ENCODE peak calls at places on chromosomes 16 and 17, in ten cellular contexts. One of them, this sample, is unnamed.
A peak's percentile ranks its signal among the peaks of the same experiment; 100 is the strongest.

GRCh38 chr17:32496348-32497078 is 9.7 kb downstream of the CDK5R1 start:
- DNase-seq in NCI-H1436: no peak
- DNase-seq in stimulated activated CD4-positive, alpha-beta T cell treated with anti-CD3 and anti-CD28 coated beads, Interleukin-4, amount 100 ng/mL, for 4 hours: no peak
- DNase-seq in H9: no peak
- DNase-seq in stimulated activated CD8-positive, alpha-beta memory T cell treated with anti-CD3 and anti-CD28 coated beads, Interleukin-15, amount 100 ng/mL, for 24 hours: no peak
- DNase-seq in Kasumi-1: no peak
- DNase-seq in GM04504: peak; percentile 60
- DNase-seq in lower leg skin: peak; percentile 74
- DNase-seq in epithelial cell of esophagus: peak; percentile 94
- DNase-seq in epithelial cell of prostate: no peak
- DNase-seq in this sample: no peak

GRCh38 chr16:68993885-68994284 is 111.6 kb upstream of the HAS3 start:
- DNase-seq in NCI-H1436: no peak
- DNase-seq in stimulated activated CD4-positive, alpha-beta T cell treated with anti-CD3 and anti-CD28 coated beads, Interleukin-4, amount 100 ng/mL, for 4 hours: no peak
- DNase-seq in H9: no peak
- DNase-seq in stimulated activated CD8-positive, alpha-beta memory T cell treated with anti-CD3 and anti-CD28 coated beads, Interleukin-15, amount 100 ng/mL, for 24 hours: no peak
- DNase-seq in Kasumi-1: no peak
- DNase-seq in GM04504: no peak
- DNase-seq in lower leg skin: no peak
- DNase-seq in epithelial cell of esophagus: peak; percentile 84
- DNase-seq in epithelial cell of prostate: peak; percentile 65
- DNase-seq in this sample: peak; percentile 68

GRCh38 chr16:1706386-1707192 is 594 bp downstream of the MAPK8IP3 start:
- DNase-seq in NCI-H1436: peak; percentile 18
- DNase-seq in stimulated activated CD4-positive, alpha-beta T cell treated with anti-CD3 and anti-CD28 coated beads, Interleukin-4, amount 100 ng/mL, for 4 hours: peak; percentile 60
- DNase-seq in H9: no peak
- DNase-seq in stimulated activated CD8-positive, alpha-beta memory T cell treated with anti-CD3 and anti-CD28 coated beads, Interleukin-15, amount 100 ng/mL, for 24 hours: no peak
- DNase-seq in Kasumi-1: no peak
- DNase-seq in GM04504: no peak
- DNase-seq in lower leg skin: peak; percentile 86
- DNase-seq in epithelial cell of esophagus: peak; percentile 25
- DNase-seq in epithelial cell of prostate: no peak
- DNase-seq in this sample: no peak

GRCh38 chr16:17072104-17072503 is 398.7 kb downstream of the XYLT1 start:
- DNase-seq in NCI-H1436: no peak
- DNase-seq in stimulated activated CD4-positive, alpha-beta T cell treated with anti-CD3 and anti-CD28 coated beads, Interleukin-4, amount 100 ng/mL, for 4 hours: no peak
- DNase-seq in H9: no peak
- DNase-seq in stimulated activated CD8-positive, alpha-beta memory T cell treated with anti-CD3 and anti-CD28 coated beads, Interleukin-15, amount 100 ng/mL, for 24 hours: no peak
- DNase-seq in Kasumi-1: no peak
- DNase-seq in GM04504: no peak
- DNase-seq in lower leg skin: no peak
- DNase-seq in epithelial cell of esophagus: no peak
- DNase-seq in epithelial cell of prostate: peak; percentile 12
- DNase-seq in this sample: no peak

GRCh38 chr17:48259710-48260291 is 152.2 kb downstream of the SNX11 start:
- DNase-seq in NCI-H1436: peak; percentile 21
- DNase-seq in stimulated activated CD4-positive, alpha-beta T cell treated with anti-CD3 and anti-CD28 coated beads, Interleukin-4, amount 100 ng/mL, for 4 hours: no peak
- DNase-seq in H9: no peak
- DNase-seq in stimulated activated CD8-positive, alpha-beta memory T cell treated with anti-CD3 and anti-CD28 coated beads, Interleukin-15, amount 100 ng/mL, for 24 hours: no peak
- DNase-seq in Kasumi-1: peak; percentile 55
- DNase-seq in GM04504: no peak
- DNase-seq in lower leg skin: no peak
- DNase-seq in epithelial cell of esophagus: peak; percentile 56
- DNase-seq in epithelial cell of prostate: no peak
- DNase-seq in this sample: no peak

GRCh38 chr17:79627766-79628690 is 17.2 kb upstream of the RBFOX3 start:
- DNase-seq in NCI-H1436: no peak
- DNase-seq in stimulated activated CD4-positive, alpha-beta T cell treated with anti-CD3 and anti-CD28 coated beads, Interleukin-4, amount 100 ng/mL, for 4 hours: no peak
- DNase-seq in H9: peak; percentile 24
- DNase-seq in stimulated activated CD8-positive, alpha-beta memory T cell treated with anti-CD3 and anti-CD28 coated beads, Interleukin-15, amount 100 ng/mL, for 24 hours: no peak
- DNase-seq in Kasumi-1: no peak
- DNase-seq in GM04504: no peak
- DNase-seq in lower leg skin: peak; percentile 70
- DNase-seq in epithelial cell of esophagus: no peak
- DNase-seq in epithelial cell of prostate: no peak
- DNase-seq in this sample: no peak

GRCh38 chr17:56679767-56680422 is 86.4 kb downstream of the NOG start:
- DNase-seq in NCI-H1436: no peak
- DNase-seq in stimulated activated CD4-positive, alpha-beta T cell treated with anti-CD3 and anti-CD28 coated beads, Interleukin-4, amount 100 ng/mL, for 4 hours: no peak
- DNase-seq in H9: no peak
- DNase-seq in stimulated activated CD8-positive, alpha-beta memory T cell treated with anti-CD3 and anti-CD28 coated beads, Interleukin-15, amount 100 ng/mL, for 24 hours: no peak
- DNase-seq in Kasumi-1: no peak
- DNase-seq in GM04504: no peak
- DNase-seq in lower leg skin: peak; percentile 57
- DNase-seq in epithelial cell of esophagus: peak; percentile 78
- DNase-seq in epithelial cell of prostate: peak; percentile 18
- DNase-seq in this sample: no peak

GRCh38 chr16:28876973-28877641 is 1.2 kb upstream of the ATP2A1 start:
- DNase-seq in NCI-H1436: no peak
- DNase-seq in stimulated activated CD4-positive, alpha-beta T cell treated with anti-CD3 and anti-CD28 coated beads, Interleukin-4, amount 100 ng/mL, for 4 hours: no peak
- DNase-seq in H9: no peak
- DNase-seq in stimulated activated CD8-positive, alpha-beta memory T cell treated with anti-CD3 and anti-CD28 coated beads, Interleukin-15, amount 100 ng/mL, for 24 hours: no peak
- DNase-seq in Kasumi-1: no peak
- DNase-seq in GM04504: no peak
- DNase-seq in lower leg skin: no peak
- DNase-seq in epithelial cell of esophagus: no peak
- DNase-seq in epithelial cell of prostate: no peak
- DNase-seq in this sample: no peak

GRCh38 chr17:57477483-57478357 is 221.4 kb downstream of the MSI2 start:
- DNase-seq in NCI-H1436: no peak
- DNase-seq in stimulated activated CD4-positive, alpha-beta T cell treated with anti-CD3 and anti-CD28 coated beads, Interleukin-4, amount 100 ng/mL, for 4 hours: no peak
- DNase-seq in H9: no peak
- DNase-seq in stimulated activated CD8-positive, alpha-beta memory T cell treated with anti-CD3 and anti-CD28 coated beads, Interleukin-15, amount 100 ng/mL, for 24 hours: no peak
- DNase-seq in Kasumi-1: no peak
- DNase-seq in GM04504: no peak
- DNase-seq in lower leg skin: no peak
- DNase-seq in epithelial cell of esophagus: no peak
- DNase-seq in epithelial cell of prostate: no peak
- DNase-seq in this sample: no peak

GRCh38 chr17:81270279-81270678 is 24.8 kb downstream of the SLC38A10 start:
- DNase-seq in NCI-H1436: no peak
- DNase-seq in stimulated activated CD4-positive, alpha-beta T cell treated with anti-CD3 and anti-CD28 coated beads, Interleukin-4, amount 100 ng/mL, for 4 hours: no peak
- DNase-seq in H9: no peak
- DNase-seq in stimulated activated CD8-positive, alpha-beta memory T cell treated with anti-CD3 and anti-CD28 coated beads, Interleukin-15, amount 100 ng/mL, for 24 hours: no peak
- DNase-seq in Kasumi-1: peak; percentile 75
- DNase-seq in GM04504: no peak
- DNase-seq in lower leg skin: no peak
- DNase-seq in epithelial cell of esophagus: no peak
- DNase-seq in epithelial cell of prostate: no peak
- DNase-seq in this sample: no peak

GRCh38 chr17:40478486-40478885 is 22.9 kb downstream of the TNS4 start:
- DNase-seq in NCI-H1436: no peak
- DNase-seq in stimulated activated CD4-positive, alpha-beta T cell treated with anti-CD3 and anti-CD28 coated beads, Interleukin-4, amount 100 ng/mL, for 4 hours: no peak
- DNase-seq in H9: no peak
- DNase-seq in stimulated activated CD8-positive, alpha-beta memory T cell treated with anti-CD3 and anti-CD28 coated beads, Interleukin-15, amount 100 ng/mL, for 24 hours: no peak
- DNase-seq in Kasumi-1: no peak
- DNase-seq in GM04504: no peak
- DNase-seq in lower leg skin: no peak
- DNase-seq in epithelial cell of esophagus: no peak
- DNase-seq in epithelial cell of prostate: no peak
- DNase-seq in this sample: no peak

GRCh38 chr17:1010086-1010450 is 13.1 kb downstream of the TIMM22 start:
- DNase-seq in NCI-H1436: no peak
- DNase-seq in stimulated activated CD4-positive, alpha-beta T cell treated with anti-CD3 and anti-CD28 coated beads, Interleukin-4, amount 100 ng/mL, for 4 hours: no peak
- DNase-seq in H9: no peak
- DNase-seq in stimulated activated CD8-positive, alpha-beta memory T cell treated with anti-CD3 and anti-CD28 coated beads, Interleukin-15, amount 100 ng/mL, for 24 hours: no peak
- DNase-seq in Kasumi-1: no peak
- DNase-seq in GM04504: no peak
- DNase-seq in lower leg skin: no peak
- DNase-seq in epithelial cell of esophagus: no peak
- DNase-seq in epithelial cell of prostate: no peak
- DNase-seq in this sample: no peak

GRCh38 chr17:75246404-75246803 is 15.0 kb downstream of the GGA3 start:
- DNase-seq in NCI-H1436: no peak
- DNase-seq in stimulated activated CD4-positive, alpha-beta T cell treated with anti-CD3 and anti-CD28 coated beads, Interleukin-4, amount 100 ng/mL, for 4 hours: no peak
- DNase-seq in H9: no peak
- DNase-seq in stimulated activated CD8-positive, alpha-beta memory T cell treated with anti-CD3 and anti-CD28 coated beads, Interleukin-15, amount 100 ng/mL, for 24 hours: no peak
- DNase-seq in Kasumi-1: no peak
- DNase-seq in GM04504: no peak
- DNase-seq in lower leg skin: no peak
- DNase-seq in epithelial cell of esophagus: no peak
- DNase-seq in epithelial cell of prostate: no peak
- DNase-seq in this sample: no peak

GRCh38 chr16:58114827-58115825 is 14.1 kb downstream of the CFAP20 start:
- DNase-seq in NCI-H1436: no peak
- DNase-seq in stimulated activated CD4-positive, alpha-beta T cell treated with anti-CD3 and anti-CD28 coated beads, Interleukin-4, amount 100 ng/mL, for 4 hours: no peak
- DNase-seq in H9: no peak
- DNase-seq in stimulated activated CD8-positive, alpha-beta memory T cell treated with anti-CD3 and anti-CD28 coated beads, Interleukin-15, amount 100 ng/mL, for 24 hours: no peak
- DNase-seq in Kasumi-1: no peak
- DNase-seq in GM04504: no peak
- DNase-seq in lower leg skin: peak; percentile 66
- DNase-seq in epithelial cell of esophagus: no peak
- DNase-seq in epithelial cell of prostate: no peak
- DNase-seq in this sample: no peak

GRCh38 chr17:58710948-58711552 is 18.6 kb downstream of the RAD51C start:
- DNase-seq in NCI-H1436: peak; percentile 64
- DNase-seq in stimulated activated CD4-positive, alpha-beta T cell treated with anti-CD3 and anti-CD28 coated beads, Interleukin-4, amount 100 ng/mL, for 4 hours: no peak
- DNase-seq in H9: no peak
- DNase-seq in stimulated activated CD8-positive, alpha-beta memory T cell treated with anti-CD3 and anti-CD28 coated beads, Interleukin-15, amount 100 ng/mL, for 24 hours: no peak
- DNase-seq in Kasumi-1: peak; percentile 63
- DNase-seq in GM04504: peak; percentile 28
- DNase-seq in lower leg skin: no peak
- DNase-seq in epithelial cell of esophagus: peak; percentile 65
- DNase-seq in epithelial cell of prostate: no peak
- DNase-seq in this sample: peak; percentile 39

GRCh38 chr17:1111599-1112443 is 68.0 kb downstream of the ABR start:
- DNase-seq in NCI-H1436: no peak
- DNase-seq in stimulated activated CD4-positive, alpha-beta T cell treated with anti-CD3 and anti-CD28 coated beads, Interleukin-4, amount 100 ng/mL, for 4 hours: no peak
- DNase-seq in H9: no peak
- DNase-seq in stimulated activated CD8-positive, alpha-beta memory T cell treated with anti-CD3 and anti-CD28 coated beads, Interleukin-15, amount 100 ng/mL, for 24 hours: no peak
- DNase-seq in Kasumi-1: no peak
- DNase-seq in GM04504: no peak
- DNase-seq in lower leg skin: no peak
- DNase-seq in epithelial cell of esophagus: no peak
- DNase-seq in epithelial cell of prostate: no peak
- DNase-seq in this sample: no peak

GRCh38 chr17:63989622-63990345 is 8.4 kb upstream of the PRR29 start:
- DNase-seq in NCI-H1436: no peak
- DNase-seq in stimulated activated CD4-positive, alpha-beta T cell treated with anti-CD3 and anti-CD28 coated beads, Interleukin-4, amount 100 ng/mL, for 4 hours: no peak
- DNase-seq in H9: peak; percentile 36
- DNase-seq in stimulated activated CD8-positive, alpha-beta memory T cell treated with anti-CD3 and anti-CD28 coated beads, Interleukin-15, amount 100 ng/mL, for 24 hours: no peak
- DNase-seq in Kasumi-1: no peak
- DNase-seq in GM04504: no peak
- DNase-seq in lower leg skin: no peak
- DNase-seq in epithelial cell of esophagus: no peak
- DNase-seq in epithelial cell of prostate: no peak
- DNase-seq in this sample: no peak

GRCh38 chr16:4609200-4610010 is 5.3 kb downstream of the UBALD1 start:
- DNase-seq in NCI-H1436: no peak
- DNase-seq in stimulated activated CD4-positive, alpha-beta T cell treated with anti-CD3 and anti-CD28 coated beads, Interleukin-4, amount 100 ng/mL, for 4 hours: no peak
- DNase-seq in H9: no peak
- DNase-seq in stimulated activated CD8-positive, alpha-beta memory T cell treated with anti-CD3 and anti-CD28 coated beads, Interleukin-15, amount 100 ng/mL, for 24 hours: no peak
- DNase-seq in Kasumi-1: no peak
- DNase-seq in GM04504: no peak
- DNase-seq in lower leg skin: no peak
- DNase-seq in epithelial cell of esophagus: no peak
- DNase-seq in epithelial cell of prostate: no peak
- DNase-seq in this sample: no peak

GRCh38 chr17:78838574-78839005 is 2.0 kb downstream of the USP36 start:
- DNase-seq in NCI-H1436: no peak
- DNase-seq in stimulated activated CD4-positive, alpha-beta T cell treated with anti-CD3 and anti-CD28 coated beads, Interleukin-4, amount 100 ng/mL, for 4 hours: no peak
- DNase-seq in H9: no peak
- DNase-seq in stimulated activated CD8-positive, alpha-beta memory T cell treated with anti-CD3 and anti-CD28 coated beads, Interleukin-15, amount 100 ng/mL, for 24 hours: no peak
- DNase-seq in Kasumi-1: no peak
- DNase-seq in GM04504: no peak
- DNase-seq in lower leg skin: no peak
- DNase-seq in epithelial cell of esophagus: peak; percentile 13
- DNase-seq in epithelial cell of prostate: no peak
- DNase-seq in this sample: no peak

GRCh38 chr16:4970010-4970409 is 11.9 kb downstream of the SEC14L5 start:
- DNase-seq in NCI-H1436: no peak
- DNase-seq in stimulated activated CD4-positive, alpha-beta T cell treated with anti-CD3 and anti-CD28 coated beads, Interleukin-4, amount 100 ng/mL, for 4 hours: no peak
- DNase-seq in H9: no peak
- DNase-seq in stimulated activated CD8-positive, alpha-beta memory T cell treated with anti-CD3 and anti-CD28 coated beads, Interleukin-15, amount 100 ng/mL, for 24 hours: no peak
- DNase-seq in Kasumi-1: no peak
- DNase-seq in GM04504: no peak
- DNase-seq in lower leg skin: no peak
- DNase-seq in epithelial cell of esophagus: no peak
- DNase-seq in epithelial cell of prostate: no peak
- DNase-seq in this sample: no peak

GRCh38 chr17:38464723-38465419 is 36.6 kb downstream of the ARHGAP23 start:
- DNase-seq in NCI-H1436: peak; percentile 67
- DNase-seq in stimulated activated CD4-positive, alpha-beta T cell treated with anti-CD3 and anti-CD28 coated beads, Interleukin-4, amount 100 ng/mL, for 4 hours: no peak
- DNase-seq in H9: no peak
- DNase-seq in stimulated activated CD8-positive, alpha-beta memory T cell treated with anti-CD3 and anti-CD28 coated beads, Interleukin-15, amount 100 ng/mL, for 24 hours: no peak
- DNase-seq in Kasumi-1: no peak
- DNase-seq in GM04504: peak; percentile 87
- DNase-seq in lower leg skin: peak; percentile 97
- DNase-seq in epithelial cell of esophagus: peak; percentile 87
- DNase-seq in epithelial cell of prostate: peak; percentile 48
- DNase-seq in this sample: peak; percentile 90

GRCh38 chr17:1515640-1516402 is 591 bp downstream of the INPP5K start:
- DNase-seq in NCI-H1436: peak; percentile 42
- DNase-seq in stimulated activated CD4-positive, alpha-beta T cell treated with anti-CD3 and anti-CD28 coated beads, Interleukin-4, amount 100 ng/mL, for 4 hours: peak; percentile 52
- DNase-seq in H9: peak; percentile 82
- DNase-seq in stimulated activated CD8-positive, alpha-beta memory T cell treated with anti-CD3 and anti-CD28 coated beads, Interleukin-15, amount 100 ng/mL, for 24 hours: no peak
- DNase-seq in Kasumi-1: peak; percentile 59
- DNase-seq in GM04504: peak; percentile 76
- DNase-seq in lower leg skin: no peak
- DNase-seq in epithelial cell of esophagus: peak; percentile 88
- DNase-seq in epithelial cell of prostate: peak; percentile 37
- DNase-seq in this sample: peak; percentile 54

GRCh38 chr17:59426031-59426430 is 94.6 kb downstream of the YPEL2 start:
- DNase-seq in NCI-H1436: no peak
- DNase-seq in stimulated activated CD4-positive, alpha-beta T cell treated with anti-CD3 and anti-CD28 coated beads, Interleukin-4, amount 100 ng/mL, for 4 hours: no peak
- DNase-seq in H9: no peak
- DNase-seq in stimulated activated CD8-positive, alpha-beta memory T cell treated with anti-CD3 and anti-CD28 coated beads, Interleukin-15, amount 100 ng/mL, for 24 hours: no peak
- DNase-seq in Kasumi-1: no peak
- DNase-seq in GM04504: no peak
- DNase-seq in lower leg skin: peak; percentile 62
- DNase-seq in epithelial cell of esophagus: no peak
- DNase-seq in epithelial cell of prostate: no peak
- DNase-seq in this sample: no peak

GRCh38 chr17:81032641-81033422 is 2.1 kb upstream of the BAIAP2 start:
- DNase-seq in NCI-H1436: no peak
- DNase-seq in stimulated activated CD4-positive, alpha-beta T cell treated with anti-CD3 and anti-CD28 coated beads, Interleukin-4, amount 100 ng/mL, for 4 hours: no peak
- DNase-seq in H9: no peak
- DNase-seq in stimulated activated CD8-positive, alpha-beta memory T cell treated with anti-CD3 and anti-CD28 coated beads, Interleukin-15, amount 100 ng/mL, for 24 hours: no peak
- DNase-seq in Kasumi-1: no peak
- DNase-seq in GM04504: no peak
- DNase-seq in lower leg skin: no peak
- DNase-seq in epithelial cell of esophagus: no peak
- DNase-seq in epithelial cell of prostate: no peak
- DNase-seq in this sample: no peak

GRCh38 chr16:56910654-56911539 is 21.0 kb upstream of the HERPUD1 start:
- DNase-seq in NCI-H1436: no peak
- DNase-seq in stimulated activated CD4-positive, alpha-beta T cell treated with anti-CD3 and anti-CD28 coated beads, Interleukin-4, amount 100 ng/mL, for 4 hours: no peak
- DNase-seq in H9: no peak
- DNase-seq in stimulated activated CD8-positive, alpha-beta memory T cell treated with anti-CD3 and anti-CD28 coated beads, Interleukin-15, amount 100 ng/mL, for 24 hours: no peak
- DNase-seq in Kasumi-1: peak; percentile 94
- DNase-seq in GM04504: peak; percentile 75
- DNase-seq in lower leg skin: no peak
- DNase-seq in epithelial cell of esophagus: peak; percentile 71
- DNase-seq in epithelial cell of prostate: peak; percentile 26
- DNase-seq in this sample: no peak

This sample was measured in amniotic stem cell.